ENCODE peak calls at places on chromosomes 6 and 20, in nine cellular contexts. C, E, B, P, H, W, V, S and X are unnamed samples.

GRCh38 chr6:143507358-143508145 is 4.0 kb downstream of the FUCA2 start:
- DNase-seq in V (no peak), W (no peak), H (no peak), P (no peak), E (no peak), C (no peak), S (no peak), B (no peak), X (no peak)

GRCh38 chr6:48061630-48062029 is 49.4 kb downstream of the PTCHD4 start:
- DNase-seq in B (no peak), C (no peak), W (no peak), V (no peak), P (no peak), E (no peak), S (peak), H (no peak), X (peak)

GRCh38 chr6:139881251-139881650 is 506.8 kb upstream of the CITED2 start:
- DNase-seq in H (no peak), W (no peak), V (no peak), E (no peak), S (no peak), B (no peak), P (no peak), C (no peak), X (no peak)

GRCh38 chr6:30972816-30973215 is 10.7 kb upstream of the MUC21 start:
- DNase-seq in W (no peak), C (no peak), B (no peak), S (no peak), E (no peak), V (no peak), H (no peak), P (no peak), X (no peak)

GRCh38 chr6:149834513-149835481 is 29.4 kb downstream of the LRP11 start:
- DNase-seq in E (peak), P (peak), V (peak), W (peak), S (peak), C (no peak), H (peak), B (peak), X (peak)

GRCh38 chr20:32192698-32193097 is 14.8 kb downstream of the PLAGL2 start:
- DNase-seq in E (no peak), S (no peak), P (no peak), B (no peak), V (no peak), W (no peak), H (no peak), C (no peak), X (no peak)

GRCh38 chr6:43951063-43951755 is 176.0 kb downstream of the MRPL14 start:
- DNase-seq in S (no peak), C (no peak), E (peak), P (peak), V (no peak), H (no peak), W (no peak), B (no peak), X (no peak)

GRCh38 chr6:43491750-43492661 is 14.6 kb downstream of the TJAP1 start:
- DNase-seq in W (no peak), H (no peak), P (no peak), E (no peak), B (peak), V (no peak), S (peak), C (no peak), X (peak)

GRCh38 chr20:40749985-40750506 is 61.0 kb upstream of the MAFB start:
- DNase-seq in V (no peak), B (no peak), E (no peak), C (no peak), H (no peak), W (no peak), S (no peak), P (no peak), X (no peak)

GRCh38 chr20:40457404-40457803 is 231.6 kb downstream of the MAFB start:
- DNase-seq in C (no peak), H (no peak), S (no peak), E (no peak), B (no peak), P (no peak), V (no peak), W (no peak), X (no peak)

GRCh38 chr6:13733178-13733851 is 21.7 kb upstream of the RANBP9 start:
- DNase-seq in B (peak), H (no peak), E (no peak), V (no peak), P (no peak), C (no peak), S (peak), W (no peak), X (peak)

GRCh38 chr6:30044630-30045029 is 16.4 kb upstream of the POLR1H start:
- DNase-seq in E (no peak), B (no peak), H (no peak), P (no peak), C (no peak), V (no peak), S (peak), W (no peak), X (peak)

GRCh38 chr6:130885392-130886192 is 58.4 kb downstream of the SMLR1 start:
- DNase-seq in S (peak), E (peak), B (peak), H (peak), C (peak), P (peak), W (peak), V (peak), X (peak)

GRCh38 chr20:38727602-38728236 is 3.4 kb downstream of the SLC32A1 start:
- DNase-seq in B (no peak), E (peak), C (no peak), S (no peak), P (no peak), W (no peak), H (no peak), V (no peak), X (no peak)

GRCh38 chr6:145787688-145788087 is 26.9 kb downstream of the FBXO30 start:
- DNase-seq in B (no peak), C (no peak), S (no peak), P (no peak), H (no peak), E (no peak), W (no peak), V (no peak), X (no peak)

GRCh38 chr6:32945106-32945761 is 4.4 kb upstream of the HLA-DMB start:
- DNase-seq in S (no peak), B (no peak), H (no peak), P (no peak), E (peak), W (no peak), C (no peak), V (peak), X (no peak)

GRCh38 chr20:48716541-48716940 is 111.3 kb downstream of the PREX1 start:
- DNase-seq in H (no peak), B (no peak), W (no peak), C (no peak), P (no peak), V (no peak), S (no peak), E (no peak), X (no peak)

GRCh38 chr6:125781307-125781868 is 9.4 kb upstream of the NCOA7 start:
- DNase-seq in E (no peak), P (no peak), V (no peak), B (no peak), C (peak), W (no peak), H (peak), S (no peak), X (no peak)

GRCh38 chr6:39204646-39205244 is 24.5 kb downstream of the KCNK5 start:
- DNase-seq in P (no peak), V (no peak), B (no peak), W (no peak), E (no peak), H (no peak), C (no peak), S (no peak), X (no peak)

GRCh38 chr20:19679931-19680330 is 78.1 kb upstream of the RIN2 start:
- DNase-seq in V (no peak), W (no peak), S (no peak), P (no peak), B (no peak), C (no peak), E (no peak), H (no peak), X (no peak)

GRCh38 chr6:130943738-130944137 is 116.5 kb downstream of the SMLR1 start:
- DNase-seq in E (no peak), S (no peak), W (no peak), C (no peak), B (no peak), H (no peak), P (no peak), V (no peak), X (no peak)

GRCh38 chr6:161249327-161249726 is 24.5 kb downstream of the AGPAT4 start:
- DNase-seq in V (no peak), C (no peak), B (no peak), P (no peak), H (no peak), W (no peak), S (no peak), E (no peak), X (no peak)

GRCh38 chr20:57403216-57403615 is 12.0 kb downstream of the RBM38 start:
- DNase-seq in B (no peak), C (no peak), E (no peak), S (no peak), V (no peak), W (no peak), H (no peak), P (no peak), X (no peak)

GRCh38 chr6:83867527-83868161 is 8.2 kb downstream of the CYB5R4 start:
- DNase-seq in V (no peak), P (peak), S (peak), W (no peak), B (peak), C (peak), E (peak), H (no peak), X (peak)

GRCh38 chr20:24965065-24965919 is 16.2 kb downstream of the CST7 start:
- DNase-seq in W (no peak), S (no peak), H (peak), P (no peak), C (no peak), B (no peak), E (no peak), V (no peak), X (no peak)

GRCh38 chr6:28985396-28986164 is 19.5 kb downstream of the ZNF311 start:
- DNase-seq in V (no peak), C (peak), W (no peak), P (peak), S (peak), E (no peak), H (no peak), B (no peak), X (peak)

GRCh38 chr6:148342146-148343027 is at the start of gene SASH1:
- DNase-seq in E (peak), B (no peak), W (no peak), V (no peak), S (peak), P (peak), H (no peak), C (no peak), X (peak)

GRCh38 chr6:37222125-37222967 is 35.2 kb upstream of the TBC1D22B start:
- DNase-seq in C (peak), B (no peak), W (peak), P (peak), H (peak), S (peak), V (peak), E (peak), X (peak)

GRCh38 chr20:10673831-10674683 is at the start of gene JAG1:
- DNase-seq in B (peak), P (peak), S (peak), C (peak), V (no peak), E (peak), W (no peak), H (peak), X (peak)

GRCh38 chr6:147192278-147192911 is 11.8 kb upstream of the STXBP5 start:
- DNase-seq in B (no peak), W (no peak), S (no peak), V (no peak), C (no peak), E (no peak), H (no peak), P (no peak), X (no peak)